ENCODE peak calls at places on chromosome 18, in seven cellular contexts. X is retinal pigment epithelial cell, R is transverse colon, M is Peyer's patch, F is glutamatergic neuron, O is AG04450, P is tibial artery. C is an unnamed sample.

GRCh38 chr18:59149007-59149406 is 9.3 kb downstream of the SEC11C start:
- DNase-seq in X (no peak), R (no peak), M (no peak), F (no peak), O (no peak), P (no peak), C (no peak)

GRCh38 chr18:48605408-48605845 is 66.6 kb downstream of the CTIF start:
- DNase-seq in X (no peak), R (no peak), M (no peak), F (peak), O (no peak), P (no peak), C (no peak)

GRCh38 chr18:45688834-45689233 is 35.1 kb upstream of the SLC14A1 start:
- DNase-seq in X (no peak), R (peak), M (peak), F (no peak), O (no peak), P (no peak), C (no peak)

GRCh38 chr18:48663931-48664847 is 125.4 kb downstream of the CTIF start:
- DNase-seq in X (no peak), R (peak), M (peak), F (peak), O (no peak), P (peak), C (peak)

GRCh38 chr18:78782951-78783563 is 196.6 kb upstream of the SALL3 start:
- DNase-seq in X (no peak), R (no peak), M (no peak), F (no peak), O (no peak), P (peak), C (no peak)

GRCh38 chr18:57533399-57533884 is 53.1 kb downstream of the FECH start:
- DNase-seq in X (no peak), R (no peak), M (no peak), F (no peak), O (no peak), P (no peak), C (no peak)

GRCh38 chr18:44924750-44925534 is 244.3 kb downstream of the SETBP1 start:
- DNase-seq in X (no peak), R (no peak), M (no peak), F (no peak), O (no peak), P (no peak), C (no peak)

GRCh38 chr18:22883189-22883588 is 49.9 kb upstream of the RBBP8 start:
- DNase-seq in X (no peak), R (no peak), M (no peak), F (no peak), O (no peak), P (no peak), C (no peak)

GRCh38 chr18:48460929-48461583 is 51.9 kb upstream of the ZBTB7C start:
- DNase-seq in X (no peak), R (no peak), M (no peak), F (no peak), O (no peak), P (no peak), C (no peak)

GRCh38 chr18:74310411-74310810 is 5.2 kb upstream of the C18orf63 start:
- DNase-seq in X (no peak), R (no peak), M (no peak), F (no peak), O (no peak), P (no peak), C (no peak)

GRCh38 chr18:3111523-3112240 is 98.7 kb upstream of the LPIN2 start:
- DNase-seq in X (no peak), R (no peak), M (no peak), F (no peak), O (no peak), P (no peak), C (no peak)

GRCh38 chr18:46449033-46449432 is 208.0 kb downstream of the LOXHD1 start:
- DNase-seq in X (no peak), R (no peak), M (no peak), F (no peak), O (no peak), P (no peak), C (no peak)

GRCh38 chr18:3246636-3247242 is 862 bp upstream of the MYL12A start:
- DNase-seq in X (no peak), R (peak), M (peak), F (no peak), O (no peak), P (peak), C (peak)

GRCh38 chr18:69250305-69251151 is 150.2 kb upstream of the DOK6 start:
- DNase-seq in X (peak), R (no peak), M (no peak), F (no peak), O (peak), P (no peak), C (no peak)

GRCh38 chr18:24995056-24995455 is 356.9 kb downstream of the ZNF521 start:
- DNase-seq in X (no peak), R (no peak), M (no peak), F (no peak), O (no peak), P (no peak), C (no peak)

GRCh38 chr18:61435064-61435652 is 101.9 kb downstream of the CDH20 start:
- DNase-seq in X (no peak), R (no peak), M (no peak), F (no peak), O (no peak), P (no peak), C (no peak)

GRCh38 chr18:1848716-1849115 is 722.6 kb downstream of the METTL4 start:
- DNase-seq in X (peak), R (no peak), M (no peak), F (no peak), O (no peak), P (no peak), C (no peak)

GRCh38 chr18:10406172-10406663 is 48.2 kb upstream of the APCDD1 start:
- DNase-seq in X (no peak), R (no peak), M (no peak), F (no peak), O (no peak), P (no peak), C (no peak)

GRCh38 chr18:54950221-54950620 is 9.0 kb downstream of the CCDC68 start:
- DNase-seq in X (no peak), R (no peak), M (no peak), F (no peak), O (no peak), P (no peak), C (no peak)

GRCh38 chr18:69845588-69846506 is 101.8 kb downstream of the CD226 start:
- DNase-seq in X (peak), R (peak), M (no peak), F (no peak), O (peak), P (no peak), C (no peak)

GRCh38 chr18:70454705-70455322 is 166.0 kb downstream of the SOCS6 start:
- DNase-seq in X (no peak), R (no peak), M (no peak), F (no peak), O (peak), P (no peak), C (no peak)

GRCh38 chr18:78479443-78479842 is 500.2 kb upstream of the SALL3 start:
- DNase-seq in X (no peak), R (no peak), M (no peak), F (no peak), O (no peak), P (no peak), C (no peak)

GRCh38 chr18:741931-742512 is 29.6 kb upstream of the ENOSF1 start:
- DNase-seq in X (peak), R (no peak), M (no peak), F (no peak), O (peak), P (no peak), C (no peak)

GRCh38 chr18:3898866-3899613 is 449.1 kb downstream of the TGIF1 start:
- DNase-seq in X (no peak), R (no peak), M (no peak), F (no peak), O (no peak), P (no peak), C (no peak)

GRCh38 chr18:36355511-36355910 is 58.0 kb downstream of the FHOD3 start:
- DNase-seq in X (no peak), R (no peak), M (no peak), F (no peak), O (no peak), P (no peak), C (no peak)

GRCh38 chr18:32177530-32177929 is 12.3 kb upstream of the MEP1B start:
- DNase-seq in X (no peak), R (no peak), M (no peak), F (no peak), O (no peak), P (no peak), C (no peak)

GRCh38 chr18:48534364-48534763 is 4.5 kb upstream of the CTIF start:
- DNase-seq in X (no peak), R (no peak), M (no peak), F (no peak), O (no peak), P (no peak), C (no peak)

GRCh38 chr18:13221821-13222220 is 3.3 kb downstream of the LDLRAD4 start:
- DNase-seq in X (no peak), R (peak), M (no peak), F (peak), O (no peak), P (peak), C (no peak)

GRCh38 chr18:58345875-58346274 is 283.0 kb downstream of the ALPK2 start:
- DNase-seq in X (no peak), R (no peak), M (no peak), F (no peak), O (no peak), P (no peak), C (no peak)

GRCh38 chr18:25646971-25647370 is 295.0 kb upstream of the ZNF521 start:
- DNase-seq in X (peak), R (no peak), M (no peak), F (no peak), O (peak), P (no peak), C (no peak)

GRCh38 chr18:73861771-73862170 is 285.9 kb downstream of the FBXO15 start:
- DNase-seq in X (no peak), R (no peak), M (no peak), F (no peak), O (no peak), P (no peak), C (no peak)

GRCh38 chr18:32911660-32912284 is 138.9 kb upstream of the KLHL14 start:
- DNase-seq in X (no peak), R (no peak), M (no peak), F (no peak), O (no peak), P (no peak), C (no peak)

GRCh38 chr18:3525870-3526420 is 76.0 kb downstream of the TGIF1 start:
- DNase-seq in X (no peak), R (peak), M (peak), F (no peak), O (no peak), P (no peak), C (peak)

GRCh38 chr18:36635414-36636096 is 193.2 kb downstream of the TPGS2 start:
- DNase-seq in X (no peak), R (no peak), M (no peak), F (no peak), O (no peak), P (no peak), C (no peak)

GRCh38 chr18:2237706-2238105 is 333.6 kb downstream of the METTL4 start:
- DNase-seq in X (no peak), R (no peak), M (no peak), F (no peak), O (no peak), P (no peak), C (no peak)

GRCh38 chr18:23618862-23619387 is 32.6 kb upstream of the NPC1 start:
- DNase-seq in X (no peak), R (no peak), M (no peak), F (peak), O (no peak), P (no peak), C (no peak)

GRCh38 chr18:80159713-80160636 is 50.9 kb downstream of the ADNP2 start:
- DNase-seq in X (no peak), R (no peak), M (no peak), F (peak), O (no peak), P (no peak), C (no peak)

GRCh38 chr18:43277164-43277600 is at the start of gene SYT4:
- DNase-seq in X (peak), R (no peak), M (no peak), F (peak), O (no peak), P (no peak), C (no peak)
- TF ChIP-seq CTCF in X (peak), R (no peak), M (no peak), F (no peak), O (no peak), P (no peak), C (no peak)

DNA sequence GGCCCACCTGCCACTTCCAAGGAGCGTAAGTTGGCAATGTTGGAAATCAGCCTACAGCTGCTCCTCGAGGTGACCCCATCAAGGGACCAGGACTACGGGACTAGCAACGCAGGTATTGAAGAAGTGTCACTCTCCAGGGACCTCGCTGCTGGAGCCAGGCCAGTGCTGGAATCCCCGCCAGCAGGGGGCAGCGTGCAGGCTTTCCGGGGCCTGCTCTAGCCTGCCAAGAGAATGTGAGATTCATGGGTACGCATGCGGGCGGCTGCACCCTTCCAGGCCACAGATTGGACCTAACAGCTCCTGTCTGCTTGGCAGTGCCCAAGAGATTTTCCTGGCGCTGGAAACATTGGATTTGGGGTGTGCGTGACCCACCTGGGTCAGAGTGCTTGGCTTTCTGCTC is 182.8 kb upstream of the RAB12 start:
- DNase-seq in X (no peak), R (no peak), M (no peak), F (peak), O (no peak), P (no peak), C (no peak)
- TF ChIP-seq CTCF in X (peak), R (no peak), M (no peak), F (peak), O (peak), P (no peak), C (no peak)

GRCh38 chr18:11587432-11587831 is 22.0 kb upstream of the SLC35G4 start:
- DNase-seq in X (no peak), R (no peak), M (no peak), F (no peak), O (no peak), P (no peak), C (no peak)

GRCh38 chr18:11587846-11588245 is 21.6 kb upstream of the SLC35G4 start:
- DNase-seq in X (no peak), R (no peak), M (no peak), F (no peak), O (no peak), P (no peak), C (no peak)

DNA sequence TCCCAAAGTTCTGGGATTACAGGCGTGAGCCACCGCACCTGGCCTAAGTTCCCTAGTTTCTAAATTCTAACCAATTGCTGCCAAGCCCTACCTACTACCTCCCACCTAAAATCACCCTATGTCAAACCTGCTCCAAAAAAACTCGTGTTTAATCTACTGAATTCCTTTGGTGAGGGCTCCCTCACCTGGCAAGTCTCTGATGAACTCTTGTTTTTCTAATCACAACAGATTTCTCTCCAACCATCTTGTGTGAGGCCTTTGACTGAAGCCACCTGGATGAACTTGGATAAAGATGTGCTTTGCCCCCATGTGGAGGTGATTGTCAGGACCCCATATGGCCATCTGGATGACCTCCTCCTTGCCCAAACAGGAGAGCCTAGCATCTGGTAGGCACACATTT is 17.4 kb upstream of the SLC35G4 start:
- DNase-seq in X (no peak), R (no peak), M (no peak), F (no peak), O (no peak), P (no peak), C (no peak)
- TF ChIP-seq CTCF in X (no peak), R (no peak), M (no peak), F (no peak), O (no peak), P (no peak), C (no peak)

GRCh38 chr18:77147418-77147852 is 14.9 kb upstream of the MBP start:
- DNase-seq in X (no peak), R (no peak), M (no peak), F (no peak), O (no peak), P (no peak), C (no peak)

GRCh38 chr18:77148289-77148688 is 15.7 kb upstream of the MBP start:
- DNase-seq in X (no peak), R (no peak), M (no peak), F (no peak), O (no peak), P (no peak), C (no peak)

GRCh38 chr18:77144451-77145118 is 12.0 kb upstream of the MBP start:
- DNase-seq in X (no peak), R (no peak), M (no peak), F (no peak), O (no peak), P (no peak), C (no peak)

GRCh38 chr18:77145364-77145901 is 12.8 kb upstream of the MBP start:
- DNase-seq in X (no peak), R (no peak), M (no peak), F (no peak), O (no peak), P (no peak), C (no peak)

DNA sequence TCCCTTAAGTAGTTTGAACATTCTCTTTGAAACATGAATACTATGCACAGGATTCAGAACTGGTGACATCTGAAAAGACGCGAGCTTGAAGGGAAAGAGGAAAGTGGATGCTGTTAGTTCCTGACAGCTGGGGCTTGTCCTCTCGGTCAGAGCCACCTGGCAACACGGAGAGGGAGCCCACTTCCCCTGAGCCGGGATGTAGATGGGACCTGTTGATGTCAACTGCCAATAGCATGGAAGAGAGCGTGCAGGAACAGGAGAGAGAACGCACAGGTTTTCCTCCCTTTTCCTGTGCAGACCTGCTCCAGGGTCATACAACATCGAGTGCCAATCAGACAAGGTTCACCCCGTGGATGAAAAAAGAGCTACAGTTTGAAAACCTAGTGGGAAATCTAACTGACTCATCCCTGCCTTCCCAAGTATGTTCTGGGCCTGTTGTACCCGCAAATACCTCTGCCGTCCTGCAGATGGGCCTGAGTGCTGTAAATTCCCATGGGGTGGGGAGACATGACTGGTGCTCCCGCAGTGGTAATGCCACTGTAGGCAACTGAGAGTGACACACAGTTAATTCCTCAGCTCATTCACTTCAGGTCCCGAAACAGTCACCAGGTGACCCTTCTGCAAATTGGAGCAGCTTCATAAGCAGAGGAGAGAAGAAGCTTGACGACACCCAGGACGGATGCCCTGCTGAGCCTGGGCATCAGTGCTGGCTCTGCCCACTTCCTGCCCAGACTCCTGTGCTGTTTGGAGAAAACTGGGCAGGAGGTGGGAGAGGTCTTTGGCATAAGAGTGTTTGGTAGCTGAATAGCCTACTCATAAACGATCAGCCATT is 13.9 kb upstream of the MBP start:
- DNase-seq in X (no peak), R (no peak), M (no peak), F (no peak), O (no peak), P (no peak), C (no peak)
- TF ChIP-seq CTCF in X (no peak), R (no peak), M (no peak), F (no peak), O (no peak), P (no peak), C (no peak)

DNA sequence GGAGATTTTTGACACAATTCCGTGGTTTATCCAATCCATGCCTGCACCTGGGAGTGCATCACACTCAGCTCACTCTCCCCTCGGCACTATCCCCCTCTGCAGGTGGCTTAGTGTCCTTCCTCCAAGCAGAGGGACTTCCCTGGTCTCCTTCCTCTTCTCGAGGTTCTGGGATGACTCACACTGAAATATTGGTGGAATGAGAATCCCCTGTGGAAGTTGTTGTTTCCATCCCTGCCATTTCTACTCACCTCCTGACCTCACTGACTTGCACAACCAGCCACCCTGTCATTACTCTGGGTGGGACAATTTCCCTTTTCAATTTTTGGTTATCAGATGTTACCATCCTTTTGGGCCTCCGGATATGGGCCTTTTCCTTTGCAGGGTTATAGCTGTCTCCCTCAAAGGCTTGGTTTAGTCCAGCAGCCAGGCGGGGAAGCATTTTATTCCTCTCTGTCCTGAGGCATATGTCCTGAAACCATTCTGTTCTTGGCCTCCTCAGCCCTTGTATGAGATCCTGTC is 59.9 kb downstream of the PTPRM start:
- DNase-seq in X (no peak), R (no peak), M (no peak), F (no peak), O (peak), P (no peak), C (no peak)
- TF ChIP-seq CTCF in X (peak), R (no peak), M (no peak), F (no peak), O (peak), P (no peak), C (no peak)